ENCODE peak calls at places on chromosome 5, in nine cellular contexts. B is sigmoid colon, W is keratinocyte, A is HL-60, S is GM23338, N is Caco-2, M is fibroblast of mammary gland, Z is AG04450, D is colonic mucosa. C is an unnamed sample.

GRCh38 chr5:59317023-59317771 is 576.3 kb downstream of the PDE4D start:
- DNase-seq in B (peak), W (no peak), M (peak), N (no peak), Z (no peak), S (peak), D (peak), A (no peak), C (peak)

GRCh38 chr5:148996270-148996669 is 66.6 kb downstream of the SH3TC2 start:
- DNase-seq in D (no peak), M (no peak), N (no peak), S (no peak), W (no peak), B (no peak), A (no peak), Z (no peak), C (no peak)

GRCh38 chr5:98997000-98997399 is 68.2 kb upstream of the CHD1 start:
- DNase-seq in N (no peak), Z (no peak), A (no peak), W (no peak), D (no peak), B (no peak), M (peak), S (no peak), C (no peak)

GRCh38 chr5:110169461-110169860 is 479.7 kb downstream of the MAN2A1 start:
- DNase-seq in D (no peak), B (no peak), A (no peak), S (no peak), N (no peak), M (no peak), Z (no peak), W (no peak), C (no peak)

GRCh38 chr5:37738057-37738691 is 101.7 kb downstream of the GDNF start:
- DNase-seq in S (no peak), B (no peak), A (peak), W (peak), D (no peak), N (no peak), Z (peak), M (peak), C (peak)

GRCh38 chr5:32687167-32687831 is 23.8 kb upstream of the NPR3 start:
- DNase-seq in B (no peak), W (no peak), D (no peak), M (peak), Z (no peak), N (no peak), S (no peak), A (no peak), C (peak)

GRCh38 chr5:68534131-68534940 is 318.8 kb downstream of the PIK3R1 start:
- DNase-seq in A (no peak), M (no peak), S (no peak), D (peak), B (no peak), Z (no peak), W (no peak), N (no peak), C (peak)

GRCh38 chr5:133145436-133146143 is 93.8 kb downstream of the HSPA4 start:
- DNase-seq in M (no peak), D (no peak), S (no peak), A (no peak), Z (no peak), B (no peak), W (no peak), N (no peak), C (no peak)

GRCh38 chr5:34604119-34604675 is 51.9 kb upstream of the RAI14 start:
- DNase-seq in W (no peak), D (no peak), N (no peak), S (no peak), Z (no peak), M (no peak), A (no peak), B (no peak), C (no peak)

GRCh38 chr5:137199966-137200365 is 299.2 kb downstream of the SPOCK1 start:
- DNase-seq in M (peak), D (no peak), N (no peak), S (peak), A (no peak), W (no peak), Z (no peak), B (no peak), C (no peak)

GRCh38 chr5:17177491-17178204 is 39.8 kb upstream of the BASP1 start:
- DNase-seq in A (no peak), N (no peak), W (no peak), M (no peak), Z (no peak), D (no peak), S (no peak), B (no peak), C (no peak)

GRCh38 chr5:167861134-167861930 is 430.1 kb upstream of the WWC1 start:
- DNase-seq in M (peak), A (no peak), B (no peak), W (no peak), Z (no peak), N (peak), D (no peak), S (peak), C (no peak)

GRCh38 chr5:79699766-79700400 is 10.2 kb downstream of the CMYA5 start:
- DNase-seq in B (no peak), S (no peak), D (no peak), M (no peak), W (no peak), N (no peak), Z (no peak), A (no peak), C (no peak)

GRCh38 chr5:6587171-6587570 is 45.7 kb downstream of the NSUN2 start:
- DNase-seq in D (no peak), Z (no peak), M (no peak), S (no peak), W (no peak), N (no peak), B (no peak), A (no peak), C (no peak)

GRCh38 chr5:127243011-127243410 is 47.6 kb upstream of the MEGF10 start:
- DNase-seq in M (no peak), Z (no peak), N (no peak), A (no peak), B (no peak), D (no peak), W (no peak), S (no peak), C (no peak)

GRCh38 chr5:122323132-122323548 is 11.1 kb downstream of the SNCAIP start:
- DNase-seq in A (no peak), D (no peak), W (no peak), Z (no peak), B (no peak), M (peak), N (no peak), S (peak), C (no peak)

GRCh38 chr5:143002459-143003327 is 232.5 kb downstream of the ARHGAP26 start:
- DNase-seq in S (peak), A (peak), N (no peak), B (no peak), D (no peak), M (peak), Z (no peak), W (no peak), C (no peak)

GRCh38 chr5:173515526-173515925 is 100.9 kb downstream of the BOD1 start:
- DNase-seq in A (no peak), S (no peak), N (no peak), Z (peak), D (no peak), M (peak), B (no peak), W (no peak), C (no peak)

GRCh38 chr5:10354048-10354872 is 765 bp downstream of the MARCHF6 start:
- DNase-seq in S (peak), Z (no peak), B (peak), N (peak), D (peak), W (no peak), A (peak), M (peak), C (no peak)

GRCh38 chr5:176414704-176415103 is 1.6 kb downstream of the CLTB start:
- DNase-seq in N (no peak), W (no peak), S (no peak), D (no peak), B (no peak), Z (no peak), A (no peak), M (no peak), C (no peak)

GRCh38 chr5:62812653-62813329 is 234.2 kb downstream of the LRRC70 start:
- DNase-seq in B (no peak), W (no peak), D (no peak), N (no peak), M (no peak), A (no peak), Z (no peak), S (no peak), C (peak)

GRCh38 chr5:80249876-80250275 is 6.0 kb downstream of the SERINC5 start:
- DNase-seq in S (peak), M (no peak), Z (no peak), N (no peak), A (no peak), W (no peak), D (no peak), B (no peak), C (no peak)

GRCh38 chr5:28473531-28474107 is 1435.2 kb upstream of the CDH9 start:
- DNase-seq in B (no peak), M (peak), W (no peak), D (no peak), S (peak), Z (no peak), N (no peak), A (no peak), C (peak)
- TF ChIP-seq CTCF in B (no peak), M (no peak), W (no peak), D (no peak), S (peak), Z (no peak), N (no peak), A (no peak), C (peak)

GRCh38 chr5:170330568-170331054 is 33.0 kb upstream of the LCP2 start:
- DNase-seq in W (no peak), D (no peak), Z (no peak), B (no peak), M (no peak), A (peak), S (no peak), N (no peak), C (no peak)
- H3K4me3 ChIP-seq in W (no peak), D (no peak), Z (no peak), B (no peak), M (no peak), A (no peak), S (no peak), N (no peak), C (no peak)

GRCh38 chr5:28648108-28648507 is 1609.7 kb upstream of the CDH9 start:
- DNase-seq in B (no peak), Z (no peak), N (peak), D (no peak), S (peak), A (no peak), W (no peak), M (no peak), C (no peak)
- TF ChIP-seq CTCF in B (no peak), Z (no peak), N (no peak), D (no peak), S (peak), A (no peak), W (no peak), M (no peak), C (no peak)

DNA sequence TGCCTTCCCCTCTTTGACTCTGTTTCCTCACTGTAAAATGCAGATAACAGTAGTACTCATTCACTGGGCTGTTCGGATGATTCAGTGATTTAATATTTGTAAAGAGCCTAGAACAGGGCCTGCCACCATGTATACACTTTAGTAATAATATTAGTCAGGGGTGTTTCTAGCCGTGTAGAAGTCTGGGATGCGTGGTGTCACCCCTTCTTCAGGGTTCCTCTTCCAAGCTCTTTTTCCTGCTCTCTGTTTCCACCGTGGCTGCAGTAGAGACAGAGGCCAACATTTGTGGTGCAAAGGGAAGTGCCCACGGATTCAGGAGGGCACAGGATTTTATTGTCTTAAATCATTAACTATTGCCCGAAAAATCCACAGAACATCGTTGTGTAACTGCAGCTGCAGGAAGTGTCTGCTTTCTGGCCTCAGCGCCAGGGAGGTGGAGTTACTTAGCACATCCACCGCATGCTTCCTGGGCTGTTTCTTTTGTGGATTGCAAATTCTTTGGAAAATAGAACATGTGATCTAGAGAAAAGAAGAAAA is 61.7 kb downstream of the TRIO start:
- DNase-seq in Z (no peak), S (peak), M (peak), W (no peak), D (peak), N (no peak), B (peak), A (peak), C (peak)
- H3K4me3 ChIP-seq in Z (no peak), S (no peak), M (peak), W (peak), D (no peak), N (no peak), B (peak), A (no peak), C (peak)

GRCh38 chr5:128494516-128494915 is 43.5 kb downstream of the FBN2 start:
- DNase-seq in Z (no peak), M (peak), D (no peak), A (no peak), S (peak), B (no peak), N (no peak), W (no peak), C (no peak)
- TF ChIP-seq CTCF in Z (peak), M (peak), D (no peak), A (peak), S (peak), B (no peak), N (peak), W (no peak), C (no peak)

GRCh38 chr5:88556415-88556814 is 287.8 kb upstream of the TMEM161B start:
- DNase-seq in W (no peak), S (peak), M (no peak), A (no peak), D (no peak), N (no peak), B (no peak), Z (no peak), C (no peak)

GRCh38 chr5:88552406-88552805 is 283.8 kb upstream of the TMEM161B start:
- DNase-seq in W (no peak), M (no peak), S (no peak), N (no peak), Z (no peak), D (no peak), A (no peak), B (no peak), C (no peak)

GRCh38 chr5:88551724-88552345 is 283.2 kb upstream of the TMEM161B start:
- DNase-seq in W (no peak), S (peak), N (no peak), M (no peak), Z (no peak), B (no peak), D (no peak), A (no peak), C (no peak)

GRCh38 chr5:88555658-88556057 is 287.0 kb upstream of the TMEM161B start:
- DNase-seq in M (no peak), D (no peak), A (no peak), N (no peak), B (no peak), S (peak), Z (no peak), W (no peak), C (no peak)

GRCh38 chr5:88553926-88554325 is 285.3 kb upstream of the TMEM161B start:
- DNase-seq in D (no peak), A (no peak), M (no peak), B (no peak), N (no peak), S (no peak), Z (no peak), W (no peak), C (no peak)
- H3K4me3 ChIP-seq in D (no peak), A (no peak), M (no peak), B (no peak), N (no peak), S (no peak), Z (no peak), W (no peak), C (no peak)

GRCh38 chr5:147336871-147337270 is 102.0 kb downstream of the STK32A start:
- DNase-seq in D (no peak), Z (no peak), A (no peak), W (no peak), M (no peak), N (no peak), B (no peak), S (peak), C (no peak)

GRCh38 chr5:147344861-147345260 is 110.0 kb downstream of the STK32A start:
- DNase-seq in S (no peak), N (no peak), M (no peak), B (no peak), W (no peak), D (no peak), A (no peak), Z (no peak), C (no peak)

GRCh38 chr5:147341382-147341781 is 106.6 kb downstream of the STK32A start:
- DNase-seq in N (no peak), W (no peak), M (no peak), A (no peak), D (no peak), Z (no peak), S (no peak), B (no peak), C (no peak)

DNA sequence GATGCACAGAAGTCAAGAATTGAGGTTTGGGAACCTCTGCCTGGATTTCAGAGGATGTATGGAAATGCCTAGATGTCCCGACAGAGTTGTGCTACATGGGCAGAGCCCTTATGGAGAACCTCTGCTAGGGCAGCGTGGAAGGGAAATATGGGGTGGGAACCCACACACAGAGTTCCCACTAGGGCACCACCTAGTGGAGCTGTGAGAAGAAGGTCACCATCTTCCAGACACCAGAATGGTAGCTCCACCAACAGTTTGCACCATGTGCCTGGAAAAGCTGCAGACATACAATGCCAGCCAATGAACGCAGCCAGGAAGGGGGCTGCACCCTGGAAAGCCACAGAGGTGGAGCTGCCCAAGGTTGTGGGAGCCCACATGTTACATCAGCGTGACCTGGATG is 104.5 kb downstream of the STK32A start:
- DNase-seq in B (no peak), S (no peak), D (no peak), N (no peak), A (no peak), M (no peak), W (no peak), Z (no peak), C (no peak)
- TF ChIP-seq CTCF in B (no peak), S (peak), D (no peak), N (no peak), A (no peak), M (no peak), W (no peak), Z (peak), C (peak)

GRCh38 chr5:500491-500890 is 23.8 kb downstream of the SLC9A3 start:
- DNase-seq in S (no peak), D (no peak), W (no peak), A (no peak), N (no peak), M (no peak), Z (no peak), B (no peak), C (no peak)
- H3K4me3 ChIP-seq in S (no peak), D (no peak), W (no peak), A (no peak), N (no peak), M (no peak), Z (no peak), B (no peak), C (no peak)

GRCh38 chr5:181207960-181208253 is 2.9 kb upstream of the TRIM7 start:
- DNase-seq in N (no peak), W (no peak), S (no peak), B (no peak), Z (no peak), A (no peak), D (no peak), M (no peak), C (no peak)

GRCh38 chr5:181212080-181212479 is 7.1 kb upstream of the TRIM7 start:
- DNase-seq in M (no peak), D (no peak), B (no peak), Z (no peak), S (no peak), W (no peak), N (no peak), A (no peak), C (no peak)

GRCh38 chr5:181212934-181213333 is 7.9 kb upstream of the TRIM7 start:
- DNase-seq in Z (no peak), D (no peak), B (no peak), N (no peak), S (no peak), A (no peak), W (no peak), M (no peak), C (no peak)

GRCh38 chr5:181207214-181207959 is 2.4 kb upstream of the TRIM7 start:
- DNase-seq in B (peak), S (peak), W (peak), M (peak), D (peak), A (peak), N (peak), Z (peak), C (no peak)

DNA sequence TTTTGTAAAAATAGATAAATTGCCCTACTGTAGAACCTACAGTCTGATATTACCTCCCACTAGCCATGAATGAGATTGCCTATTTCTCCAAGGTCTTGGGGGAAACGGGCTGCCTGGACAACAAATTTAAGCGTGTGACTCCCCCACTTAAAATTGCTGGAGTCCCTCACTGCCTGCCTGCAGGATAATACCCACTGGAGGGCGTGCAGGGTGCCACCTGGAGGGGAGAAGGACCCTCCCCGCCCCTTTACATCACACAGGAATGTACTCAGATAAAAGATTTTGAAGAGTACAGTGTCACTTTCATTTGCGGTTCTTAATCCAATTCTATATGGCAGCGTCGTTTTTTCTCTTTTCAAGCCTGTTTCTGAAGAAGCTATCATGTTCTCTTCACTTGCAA is 6.2 kb upstream of the TRIM7 start:
- DNase-seq in S (peak), W (no peak), N (peak), Z (no peak), D (no peak), B (peak), A (no peak), M (no peak), C (no peak)
- TF ChIP-seq CTCF in S (peak), W (no peak), N (no peak), Z (no peak), D (no peak), B (no peak), A (no peak), M (no peak), C (no peak)

GRCh38 chr5:67215592-67216471 is 19.2 kb upstream of the CD180 start:
- DNase-seq in M (peak), D (peak), W (no peak), A (peak), B (peak), S (no peak), N (no peak), Z (no peak), C (peak)
- H3K4me3 ChIP-seq in M (no peak), D (peak), W (no peak), A (no peak), B (no peak), S (no peak), N (no peak), Z (no peak), C (peak)

C was measured in LNCaP clone FGC.